ENCODE peak calls at places on chromosomes 16 and 17, in ten cellular contexts. M is left ventricle myocardium inferior, E is neural progenitor cell, F is fibroblast of lung, U is upper lobe of right lung, B is GM12878, H is GM06990, O is kidney epithelial cell, I is Peyer's patch, J is PC-9. V is an unnamed sample.

GRCh38 chr17:1509255-1509943 is 7.0 kb downstream of the INPP5K start:
- DNase-seq in O (no peak), M (no peak), I (no peak), E (no peak), H (no peak), U (no peak), B (no peak), J (no peak), F (no peak), V (no peak)

GRCh38 chr17:56593741-56594527 is 435 bp downstream of the NOG start:
- DNase-seq in U (peak), M (peak), H (peak), F (no peak), O (no peak), J (peak), I (no peak), B (no peak), E (peak), V (peak)

GRCh38 chr17:77571562-77571981 is 386.9 kb upstream of the TNRC6C start:
- DNase-seq in O (no peak), J (no peak), E (no peak), M (no peak), I (peak), F (peak), U (peak), H (no peak), B (no peak), V (no peak)

GRCh38 chr16:622920-623280 is 7.9 kb upstream of the WFIKKN1 start:
- DNase-seq in U (no peak), B (no peak), O (no peak), E (no peak), F (no peak), J (no peak), I (no peak), M (no peak), H (no peak), V (no peak)

GRCh38 chr16:35102780-35103403 is 1643.5 kb downstream of the TP53TG3F start:
- DNase-seq in I (no peak), B (no peak), O (no peak), M (no peak), E (no peak), U (no peak), H (no peak), F (no peak), J (peak), V (peak)

GRCh38 chr16:64996641-64997040 is 125.2 kb downstream of the CDH11 start:
- DNase-seq in E (no peak), H (no peak), J (no peak), M (no peak), I (no peak), B (no peak), O (no peak), F (no peak), U (no peak), V (no peak)

GRCh38 chr16:24409045-24409444 is 130.3 kb upstream of the RBBP6 start:
- DNase-seq in F (no peak), B (no peak), I (no peak), U (no peak), E (peak), O (no peak), M (no peak), H (no peak), J (no peak), V (no peak)

GRCh38 chr16:87127061-87127765 is 190.0 kb downstream of the C16orf95 start:
- DNase-seq in U (no peak), F (peak), J (no peak), H (no peak), M (peak), O (no peak), E (no peak), B (no peak), I (no peak), V (no peak)

GRCh38 chr16:1043831-1044514 is 28.6 kb upstream of the SSTR5 start:
- DNase-seq in O (no peak), E (no peak), F (no peak), H (no peak), B (no peak), M (no peak), U (no peak), J (no peak), I (no peak), V (no peak)

GRCh38 chr16:69483611-69484010 is 59.2 kb downstream of the CYB5B start:
- DNase-seq in F (no peak), I (no peak), H (no peak), J (no peak), B (no peak), E (peak), O (no peak), U (no peak), M (no peak), V (no peak)

GRCh38 chr17:43900183-43900857 is 7.0 kb downstream of the MPP2 start:
- DNase-seq in U (peak), E (peak), H (peak), J (peak), M (peak), B (no peak), I (peak), O (no peak), F (peak), V (peak)

GRCh38 chr16:51763072-51763658 is 612.1 kb upstream of the SALL1 start:
- DNase-seq in J (no peak), O (peak), M (no peak), F (no peak), E (peak), B (no peak), U (no peak), I (no peak), H (no peak), V (no peak)

GRCh38 chr17:20009302-20010098 is at the start of gene SPECC1:
- DNase-seq in I (peak), O (no peak), U (peak), E (peak), M (peak), J (peak), H (peak), F (peak), B (no peak), V (no peak)

GRCh38 chr16:229731-230281 is 557 bp upstream of the LUC7L start:
- DNase-seq in M (no peak), J (no peak), H (no peak), U (no peak), B (no peak), I (no peak), E (no peak), F (no peak), O (no peak), V (no peak)

GRCh38 chr17:82121660-82122629 is 23.9 kb upstream of the FASN start:
- DNase-seq in J (no peak), H (no peak), U (no peak), F (no peak), I (no peak), B (no peak), M (no peak), O (no peak), E (no peak), V (no peak)

GRCh38 chr17:40607641-40608040 is 40.0 kb downstream of the SMARCE1 start:
- DNase-seq in H (no peak), F (no peak), E (no peak), U (no peak), O (no peak), J (no peak), M (no peak), B (no peak), I (no peak), V (no peak)

GRCh38 chr16:87895641-87896141 is 26.4 kb upstream of the SLC7A5 start:
- DNase-seq in M (no peak), O (no peak), U (no peak), I (peak), J (no peak), H (peak), E (no peak), B (peak), F (peak), V (no peak)

GRCh38 chr17:77185137-77185536 is 44.4 kb downstream of the SEC14L1 start:
- DNase-seq in I (no peak), U (no peak), B (no peak), J (no peak), H (no peak), M (no peak), O (no peak), F (no peak), E (peak), V (peak)

GRCh38 chr16:11089504-11090124 is 145.2 kb downstream of the CLEC16A start:
- DNase-seq in U (no peak), B (no peak), I (peak), M (no peak), F (peak), E (no peak), J (peak), O (no peak), H (no peak), V (no peak)

GRCh38 chr16:10572611-10573010 is 7.8 kb downstream of the EMP2 start:
- DNase-seq in B (no peak), M (no peak), J (no peak), I (no peak), H (no peak), O (no peak), E (no peak), U (no peak), F (no peak), V (no peak)

GRCh38 chr17:80455784-80456183 is 20.6 kb downstream of the NPTX1 start:
- DNase-seq in E (peak), O (no peak), M (no peak), U (no peak), H (no peak), J (no peak), B (no peak), I (no peak), F (no peak), V (no peak)

GRCh38 chr16:4271176-4272113 is 1.4 kb downstream of the TFAP4 start:
- DNase-seq in M (peak), I (peak), H (peak), U (peak), E (peak), J (peak), O (no peak), F (peak), B (peak), V (peak)
- TF ChIP-seq CTCF in M (peak), I (no peak), H (no peak), U (no peak), E (peak), J (no peak), O (no peak), F (no peak), B (peak), V (peak)

GRCh38 chr17:7557825-7558543 is 566 bp upstream of the TNFSF13 start:
- DNase-seq in U (peak), O (no peak), F (peak), E (peak), M (peak), H (peak), B (no peak), J (peak), I (peak), V (peak)

GRCh38 chr17:7557147-7557764 is 1.3 kb upstream of the TNFSF13 start:
- DNase-seq in I (no peak), M (no peak), B (no peak), F (no peak), J (no peak), U (peak), O (no peak), E (no peak), H (no peak), V (no peak)

GRCh38 chr17:7560172-7561027 is 1.3 kb upstream of the SENP3 start:
- DNase-seq in H (peak), O (no peak), J (no peak), I (peak), U (peak), B (no peak), F (peak), E (peak), M (peak), V (no peak)

GRCh38 chr17:7559307-7560171 is 989 bp downstream of the TNFSF13 start:
- DNase-seq in B (no peak), U (peak), J (no peak), O (no peak), F (no peak), M (no peak), H (no peak), E (no peak), I (no peak), V (no peak)

DNA sequence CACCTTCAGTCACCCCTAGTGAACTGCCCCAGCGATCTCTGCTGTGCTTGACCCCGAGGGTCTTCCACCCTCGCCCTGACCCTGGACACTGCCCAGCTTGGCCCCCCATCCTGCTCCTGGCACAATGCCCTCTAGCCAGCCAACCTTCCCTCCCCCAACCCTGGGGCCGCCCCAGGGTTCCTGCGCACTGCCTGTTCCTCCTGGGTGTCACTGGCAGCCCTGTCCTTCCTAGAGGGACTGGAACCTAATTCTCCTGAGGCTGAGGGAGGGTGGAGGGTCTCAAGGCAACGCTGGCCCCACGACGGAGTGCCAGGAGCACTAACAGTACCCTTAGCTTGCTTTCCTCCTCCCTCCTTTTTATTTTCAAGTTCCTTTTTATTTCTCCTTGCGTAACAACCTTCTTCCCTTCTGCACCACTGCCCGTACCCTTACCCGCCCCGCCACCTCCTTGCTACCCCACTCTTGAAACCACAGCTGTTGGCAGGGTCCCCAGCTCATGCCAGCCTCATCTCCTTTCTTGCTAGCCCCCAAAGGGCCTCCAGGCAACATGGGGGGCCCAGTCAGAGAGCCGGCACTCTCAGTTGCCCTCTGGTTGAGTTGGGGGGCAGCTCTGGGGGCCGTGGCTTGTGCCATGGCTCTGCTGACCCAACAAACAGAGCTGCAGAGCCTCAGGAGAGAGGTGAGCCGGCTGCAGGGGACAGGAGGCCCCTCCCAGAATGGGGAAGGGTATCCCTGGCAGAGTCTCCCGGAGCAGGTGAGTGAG is at the start of gene TNFSF13:
- DNase-seq in M (peak), U (peak), E (no peak), I (peak), F (no peak), B (no peak), O (no peak), J (peak), H (no peak), V (no peak)
- H3K4me3 ChIP-seq in M (peak), U (peak), E (no peak), I (peak), F (no peak), B (peak), O (no peak), J (peak), H (peak), V (peak)

GRCh38 chr17:16215273-16215964 is at the start of gene NCOR1:
- DNase-seq in M (peak), O (peak), B (no peak), E (peak), I (peak), F (peak), H (peak), J (peak), U (peak), V (peak)
- TF ChIP-seq CTCF in M (peak), O (peak), B (peak), E (peak), I (peak), F (peak), H (peak), J (no peak), U (peak), V (peak)

DNA sequence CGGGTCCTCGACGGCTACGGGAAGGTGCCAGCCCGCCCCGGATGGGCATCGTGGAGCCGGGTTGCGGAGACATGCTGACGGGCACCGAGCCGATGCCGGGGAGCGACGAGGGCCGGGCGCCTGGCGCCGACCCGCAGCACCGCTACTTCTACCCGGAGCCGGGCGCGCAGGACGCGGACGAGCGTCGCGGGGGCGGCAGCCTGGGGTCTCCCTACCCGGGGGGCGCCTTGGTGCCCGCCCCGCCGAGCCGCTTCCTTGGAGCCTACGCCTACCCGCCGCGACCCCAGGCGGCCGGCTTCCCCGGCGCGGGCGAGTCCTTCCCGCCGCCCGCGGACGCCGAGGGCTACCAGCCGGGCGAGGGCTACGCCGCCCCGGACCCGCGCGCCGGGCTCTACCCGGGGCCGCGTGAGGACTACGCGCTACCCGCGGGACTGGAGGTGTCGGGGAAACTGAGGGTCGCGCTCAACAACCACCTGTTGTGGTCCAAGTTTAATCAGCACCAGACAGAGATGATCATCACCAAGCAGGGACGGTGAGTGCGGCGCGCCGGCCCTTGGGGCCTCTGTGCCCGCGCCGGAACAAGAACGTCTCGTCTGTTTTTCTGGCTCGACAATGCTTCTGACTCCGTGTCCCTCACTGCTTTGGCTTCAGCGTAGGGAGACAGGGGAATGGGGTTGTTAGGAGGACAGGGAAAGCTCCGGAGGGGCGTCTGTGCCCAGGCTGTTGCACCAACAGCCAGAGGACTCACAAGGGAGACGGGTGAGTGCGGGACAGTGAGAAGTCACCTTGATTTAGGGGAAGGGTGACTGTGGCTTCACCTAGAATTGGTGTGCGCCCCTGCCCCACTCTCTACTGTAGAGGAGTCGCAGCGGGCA is 615 bp downstream of the TBX21 start:
- DNase-seq in U (peak), O (no peak), M (no peak), J (no peak), B (no peak), E (peak), I (no peak), F (no peak), H (no peak), V (no peak)
- H3K4me3 ChIP-seq in U (peak), O (peak), M (peak), J (peak), B (peak), E (peak), I (peak), F (no peak), H (peak), V (no peak)

GRCh38 chr17:41935641-41936040 is 5.2 kb downstream of the ODAD4 start:
- DNase-seq in F (no peak), U (no peak), B (no peak), H (no peak), I (no peak), O (no peak), E (no peak), J (no peak), M (no peak), V (no peak)
- TF ChIP-seq CTCF in F (no peak), U (no peak), B (no peak), H (no peak), I (no peak), O (no peak), E (no peak), J (no peak), M (no peak), V (no peak)

GRCh38 chr16:23148513-23149266 is 562 bp downstream of the USP31 start:
- DNase-seq in J (peak), E (peak), M (peak), F (peak), U (peak), I (peak), B (no peak), O (no peak), H (peak), V (no peak)

GRCh38 chr16:23146877-23147601 is 2.2 kb downstream of the USP31 start:
- DNase-seq in M (no peak), J (no peak), E (no peak), F (no peak), O (no peak), B (no peak), U (no peak), H (no peak), I (no peak), V (no peak)

GRCh38 chr16:23148166-23148512 is 1.1 kb downstream of the USP31 start:
- DNase-seq in F (peak), U (no peak), E (no peak), O (no peak), B (no peak), J (no peak), H (no peak), M (no peak), I (no peak), V (no peak)

GRCh38 chr16:23149267-23149992 is at the start of gene USP31:
- DNase-seq in E (peak), J (peak), F (peak), M (peak), U (peak), I (peak), H (peak), B (peak), O (peak), V (peak)

DNA sequence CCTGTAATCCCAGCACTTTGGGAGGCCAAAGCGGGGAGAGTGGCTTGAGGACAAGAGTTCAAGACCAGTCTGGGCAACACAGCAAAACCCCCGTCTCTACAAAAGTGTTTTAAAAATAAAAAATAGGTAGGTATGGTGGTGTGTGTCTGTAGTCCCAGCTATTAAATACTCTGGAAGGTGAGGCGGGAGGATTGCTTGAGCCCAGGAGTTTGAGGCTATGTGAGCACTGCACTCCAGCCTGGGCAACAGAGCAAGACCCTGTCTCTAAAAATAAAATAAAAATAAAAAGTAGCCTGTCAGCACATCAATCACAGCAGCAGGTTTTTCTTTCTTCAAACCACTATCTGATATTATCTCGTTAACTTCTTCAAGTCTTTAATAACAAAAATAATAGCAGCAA is 1.6 kb downstream of the USP31 start:
- DNase-seq in B (no peak), F (no peak), E (no peak), U (no peak), I (no peak), O (no peak), M (no peak), J (no peak), H (no peak), V (no peak)
- H3K4me3 ChIP-seq in B (peak), F (no peak), E (peak), U (peak), I (peak), O (peak), M (peak), J (peak), H (no peak), V (no peak)

GRCh38 chr16:59192551-59193199 is 458.6 kb upstream of the GOT2 start:
- DNase-seq in O (no peak), E (peak), J (peak), U (no peak), I (no peak), F (peak), M (no peak), H (no peak), B (no peak), V (no peak)
- TF ChIP-seq CTCF in O (peak), E (peak), J (peak), U (peak), I (no peak), F (peak), M (peak), H (peak), B (peak), V (peak)